ENCODE peak calls at places on chromosomes 13 and 19, in seven cellular contexts. H is left ventricle myocardium inferior; C is spleen; O is gastrocnemius medialis; N is PC-3; T is CD4-positive, alpha-beta T cell; G is transverse colon. U is an unnamed sample.
A peak's percentile ranks its signal among the peaks of the same experiment; 100 is the strongest.

GRCh38 chr13:66845393-66845792 is 384.7 kb downstream of the PCDH9 start:
- DNase-seq in O (no peak), C (peak; percentile 51), H (no peak), G (no peak), T (no peak), N (no peak), U (no peak)

GRCh38 chr19:32407004-32407992 is 1.7 kb downstream of the DPY19L3 start:
- DNase-seq in C (no peak), G (peak; percentile 12), N (peak; percentile 3), O (no peak), T (no peak), H (no peak), U (no peak)

GRCh38 chr19:45103200-45103624 is 10.2 kb downstream of the PPP1R37 start:
- DNase-seq in T (peak; percentile 42), O (no peak), H (peak; percentile 29), C (peak; percentile 87), G (no peak), N (no peak), U (no peak)

GRCh38 chr13:32687275-32687674 is 101.0 kb downstream of the PDS5B start:
- DNase-seq in C (no peak), O (no peak), T (no peak), H (no peak), N (no peak), G (no peak), U (no peak)

GRCh38 chr13:30837227-30838159 is 68.6 kb upstream of the MEDAG start:
- DNase-seq in N (no peak), C (no peak), T (no peak), G (no peak), H (no peak), O (no peak), U (no peak)

GRCh38 chr19:10104665-10105221 is 1.4 kb upstream of the PPAN start:
- DNase-seq in C (peak; percentile 87), H (no peak), T (peak; percentile 66), G (peak; percentile 58), O (no peak), N (no peak), U (peak; percentile 51)

GRCh38 chr13:110137677-110138008 is 169.3 kb downstream of the COL4A1 start:
- DNase-seq in C (no peak), N (peak; percentile 58), G (peak; percentile 40), H (peak; percentile 59), T (no peak), O (peak; percentile 54), U (no peak)

GRCh38 chr13:95834134-95834765 is 157.3 kb downstream of the DNAJC3 start:
- DNase-seq in G (peak; percentile 64), T (peak; percentile 55), C (peak; percentile 84), N (peak; percentile 61), O (peak; percentile 6), H (peak; percentile 33), U (peak; percentile 42)

GRCh38 chr13:100789481-100789880 is 114.9 kb upstream of the TMTC4 start:
- DNase-seq in H (no peak), C (no peak), T (no peak), O (no peak), N (no peak), G (no peak), U (no peak)

GRCh38 chr19:38838208-38838985 is 6.8 kb upstream of the ECH1 start:
- DNase-seq in G (no peak), N (peak; percentile 94), C (peak; percentile 60), T (peak; percentile 32), H (no peak), O (no peak), U (no peak)

GRCh38 chr13:49395416-49396277 is 48.2 kb downstream of the CAB39L start:
- DNase-seq in T (no peak), H (peak; percentile 21), N (no peak), O (no peak), G (no peak), C (no peak), U (no peak)

GRCh38 chr13:111514646-111515617 is 194.5 kb downstream of the TEX29 start:
- DNase-seq in H (no peak), T (no peak), O (no peak), N (no peak), C (peak; percentile 53), G (no peak), U (no peak)

GRCh38 chr13:96214804-96215445 is 125.0 kb downstream of the HS6ST3 start:
- DNase-seq in G (no peak), N (no peak), T (no peak), C (no peak), O (no peak), H (no peak), U (no peak)

GRCh38 chr13:113455384-113455783 is 2.1 kb upstream of the ADPRHL1 start:
- DNase-seq in G (no peak), C (no peak), O (no peak), N (no peak), H (no peak), T (no peak), U (no peak)

GRCh38 chr13:104387514-104387913 is 1321.3 kb upstream of the SLC10A2 start:
- DNase-seq in G (no peak), T (no peak), C (no peak), N (no peak), O (no peak), H (no peak), U (no peak)

GRCh38 chr13:98997051-98997730 is 19.3 kb upstream of the DOCK9 start:
- DNase-seq in O (no peak), N (no peak), H (no peak), C (no peak), T (no peak), G (no peak), U (no peak)

GRCh38 chr19:3556978-3557460 is 367 bp downstream of the MFSD12 start:
- DNase-seq in C (peak; percentile 89), H (no peak), O (no peak), T (peak; percentile 70), G (peak; percentile 51), N (peak; percentile 45), U (peak; percentile 68)

GRCh38 chr13:47933688-47934011 is 67.4 kb downstream of the SUCLA2 start:
- DNase-seq in N (peak; percentile 17), G (no peak), C (no peak), H (no peak), T (no peak), O (no peak), U (no peak)

GRCh38 chr19:29573486-29573885 is 32.6 kb upstream of the POP4 start:
- DNase-seq in N (no peak), H (no peak), O (no peak), G (no peak), T (no peak), C (no peak), U (no peak)

GRCh38 chr13:44786724-44787123 is 202.5 kb downstream of the NUFIP1 start:
- DNase-seq in G (no peak), T (no peak), N (no peak), C (no peak), H (no peak), O (no peak), U (no peak)

GRCh38 chr13:33775339-33776108 is 42.4 kb upstream of the RFC3 start:
- DNase-seq in C (no peak), T (no peak), G (no peak), O (no peak), N (no peak), H (no peak), U (no peak)

GRCh38 chr19:54352546-54352945 is 12.2 kb downstream of the LAIR1 start:
- DNase-seq in H (no peak), G (no peak), N (no peak), C (no peak), O (no peak), T (no peak), U (no peak)

DNA sequence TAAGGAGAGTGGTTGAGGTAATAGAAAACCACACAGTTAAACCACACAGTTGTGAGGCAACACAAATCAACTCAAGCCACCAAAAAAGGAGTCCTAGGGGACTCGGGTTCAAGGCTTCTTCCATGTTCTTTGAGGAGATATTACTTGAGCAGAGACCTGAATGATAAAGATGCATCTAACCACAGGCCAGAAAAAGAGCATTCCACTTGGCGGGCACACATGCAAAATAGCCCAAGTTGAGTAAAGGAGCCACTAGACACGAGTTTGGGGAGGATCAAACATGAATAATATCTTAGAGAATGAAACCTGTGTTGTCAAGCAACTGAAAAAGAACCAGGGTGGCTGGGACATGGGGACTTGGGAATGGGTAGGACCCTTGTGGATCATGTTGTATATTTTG is 30.2 kb downstream of the NLRP4 start:
- DNase-seq in T (no peak), H (no peak), O (no peak), N (no peak), G (no peak), C (no peak), U (no peak)
- H3K9me3 ChIP-seq in T (peaks cover 3% of the 10 kb centered on the region), H (peaks cover 16% of the 10 kb centered on the region), O (no peaks in the 10 kb centered on the region), N (no peaks in the 10 kb centered on the region), G (no peaks in the 10 kb centered on the region), C (peaks cover 47% of the 10 kb centered on the region), U (no peaks in the 10 kb centered on the region)

GRCh38 chr19:6817179-6817578 is 44.7 kb downstream of the VAV1 start:
- DNase-seq in T (no peak), C (no peak), N (no peak), H (no peak), G (no peak), O (no peak), U (no peak)
- H3K9me3 ChIP-seq in T (peaks cover 4% of the 10 kb centered on the region), C (peaks cover 17% of the 10 kb centered on the region), N (no peaks in the 10 kb centered on the region), H (peaks cover 36% of the 10 kb centered on the region), G (peaks cover 4% of the 10 kb centered on the region), O (no peaks in the 10 kb centered on the region), U (no peaks in the 10 kb centered on the region)

GRCh38 chr13:19117913-19118739 is 63.5 kb downstream of the TUBA3C start:
- DNase-seq in C (no peak), O (no peak), T (no peak), G (no peak), N (no peak), H (no peak), U (no peak)
- H3K9me3 ChIP-seq in C (peaks cover 15% of the 10 kb centered on the region), O (no peaks in the 10 kb centered on the region), T (no peaks in the 10 kb centered on the region), G (no peaks in the 10 kb centered on the region), N (no peaks in the 10 kb centered on the region), H (no peaks in the 10 kb centered on the region), U (no peaks in the 10 kb centered on the region)

GRCh38 chr19:57947419-57948134 is at the start of gene ZNF256:
- DNase-seq in T (peak; percentile 87), O (peak; percentile 87), C (peak; percentile 95), H (peak; percentile 96), G (peak; percentile 94), N (peak; percentile 90), U (peak; percentile 71)
- H3K9me3 ChIP-seq in T (peaks cover 40% of the 10 kb centered on the region), O (no peaks in the 10 kb centered on the region), C (peaks cover 84% of the 10 kb centered on the region), H (peaks cover 38% of the 10 kb centered on the region), G (peaks cover 32% of the 10 kb centered on the region), N (peaks cover 43% of the 10 kb centered on the region), U (peaks cover 8% of the 10 kb centered on the region)

GRCh38 chr19:22918221-22918620 is 84.8 kb downstream of the ZNF728 start:
- DNase-seq in G (no peak), T (no peak), N (no peak), O (no peak), H (no peak), C (no peak), U (no peak)

GRCh38 chr19:22914646-22915045 is 82.6 kb downstream of the ZNF723 start:
- DNase-seq in G (no peak), T (no peak), H (no peak), C (no peak), N (no peak), O (no peak), U (no peak)

GRCh38 chr19:22919946-22920345 is 83.0 kb downstream of the ZNF728 start:
- DNase-seq in H (no peak), O (no peak), C (no peak), G (no peak), T (no peak), N (no peak), U (no peak)
- H3K9me3 ChIP-seq in H (no peaks in the 10 kb centered on the region), O (no peaks in the 10 kb centered on the region), C (peaks cover 69% of the 10 kb centered on the region), G (peaks cover 4% of the 10 kb centered on the region), T (peaks cover 4% of the 10 kb centered on the region), N (peaks cover 10% of the 10 kb centered on the region), U (no peaks in the 10 kb centered on the region)